ENCODE peak calls at places on chromosomes 2 and 18, in ten cellular contexts. B is HCT116; L is suprapubic skin; K is effector memory CD8-positive, alpha-beta T cell; Q is sciatic nerve; A is OCI-LY7; W is adrenal gland; V is Right ventricle myocardium inferior; X is NCI-H524; T is NCI-H187. E is an unnamed sample.
A peak's percentile ranks its signal among the peaks of the same experiment; 100 is the strongest.

GRCh38 chr2:240993446-240994160 is 4.8 kb upstream of the SNED1 start:
- DNase-seq in T (no peak), W (no peak), L (peak; percentile 74), X (no peak), B (no peak), Q (peak; percentile 59), V (peak; percentile 50), A (no peak), K (no peak), E (peak; percentile 34)

GRCh38 chr2:66576381-66577330 is 141.7 kb downstream of the MEIS1 start:
- DNase-seq in A (no peak), Q (no peak), T (no peak), W (peak; percentile 70), K (no peak), L (no peak), V (no peak), X (no peak), B (no peak), E (peak; percentile 13)

GRCh38 chr18:26777316-26778053 is 88.0 kb downstream of the AQP4 start:
- DNase-seq in A (no peak), V (no peak), B (no peak), K (no peak), Q (no peak), X (no peak), L (no peak), W (no peak), T (no peak), E (no peak)

GRCh38 chr2:222293660-222294630 is 4.9 kb downstream of the PAX3 start:
- DNase-seq in X (no peak), V (no peak), W (no peak), L (no peak), T (no peak), B (no peak), A (no peak), K (no peak), Q (no peak), E (no peak)

GRCh38 chr2:191386938-191387536 is 141.8 kb downstream of the MYO1B start:
- DNase-seq in B (no peak), A (no peak), T (no peak), W (no peak), Q (no peak), X (no peak), L (no peak), K (no peak), V (no peak), E (no peak)

GRCh38 chr2:128526455-128526976 is 207.8 kb upstream of the HS6ST1 start:
- DNase-seq in W (no peak), Q (no peak), T (no peak), V (no peak), X (no peak), B (no peak), A (no peak), K (no peak), L (no peak), E (no peak)

GRCh38 chr2:200042944-200043343 is 87.6 kb downstream of the MAIP1 start:
- DNase-seq in B (no peak), L (no peak), A (no peak), V (no peak), Q (no peak), K (no peak), X (no peak), W (no peak), T (no peak), E (no peak)

GRCh38 chr18:7616661-7617060 is 49.5 kb downstream of the PTPRM start:
- DNase-seq in L (no peak), T (no peak), V (peak; percentile 88), K (no peak), B (no peak), Q (no peak), X (no peak), A (no peak), W (peak; percentile 18), E (no peak)

GRCh38 chr2:186533717-186534116 is 47.7 kb downstream of the ZC3H15 start:
- DNase-seq in B (no peak), W (no peak), K (no peak), A (no peak), L (no peak), V (no peak), T (no peak), X (no peak), Q (no peak), E (no peak)

GRCh38 chr18:48547456-48548403 is 8.9 kb downstream of the CTIF start:
- DNase-seq in T (no peak), V (no peak), L (peak; percentile 68), K (no peak), Q (peak; percentile 21), X (no peak), A (no peak), B (no peak), W (peak; percentile 36), E (no peak)

GRCh38 chr2:105872142-105872728 is 127.5 kb downstream of the NCK2 start:
- DNase-seq in Q (no peak), K (peak; percentile 28), W (no peak), L (no peak), B (no peak), A (no peak), X (no peak), V (no peak), T (no peak), E (no peak)

GRCh38 chr2:8800218-8800617 is 37.2 kb downstream of the KIDINS220 start:
- DNase-seq in T (no peak), V (no peak), W (no peak), A (no peak), B (no peak), Q (no peak), L (no peak), X (no peak), K (no peak), E (no peak)

GRCh38 chr2:111227716-111228141 is 107.0 kb downstream of the BCL2L11 start:
- DNase-seq in X (no peak), Q (no peak), K (no peak), W (no peak), T (no peak), L (no peak), A (no peak), V (no peak), B (no peak), E (no peak)

GRCh38 chr2:151973901-151974199 is 125.0 kb downstream of the CACNB4 start:
- DNase-seq in V (no peak), K (no peak), W (no peak), B (no peak), Q (peak; percentile 60), T (peak; percentile 3), L (no peak), X (peak; percentile 50), A (no peak), E (no peak)

GRCh38 chr2:173823540-173823939 is 141.6 kb downstream of the SP3 start:
- DNase-seq in V (no peak), L (no peak), T (no peak), B (no peak), A (no peak), K (no peak), Q (no peak), W (no peak), X (no peak), E (no peak)

GRCh38 chr2:70509565-70509964 is 44.1 kb downstream of the TGFA start:
- DNase-seq in Q (no peak), V (no peak), L (no peak), A (no peak), X (peak; percentile 43), K (no peak), T (peak; percentile 12), W (no peak), B (no peak), E (no peak)

GRCh38 chr2:37854676-37855282 is 70.3 kb upstream of the RMDN2 start:
- DNase-seq in K (no peak), W (no peak), X (no peak), L (no peak), A (no peak), T (no peak), B (no peak), Q (no peak), V (no peak), E (no peak)

GRCh38 chr2:47265751-47266231 is 110.7 kb upstream of the STPG4 start:
- DNase-seq in W (no peak), K (no peak), T (peak; percentile 29), V (no peak), L (no peak), Q (no peak), X (peak; percentile 16), A (no peak), B (no peak), E (no peak)

GRCh38 chr2:96319396-96319795 is 5.7 kb upstream of the ITPRIPL1 start:
- DNase-seq in A (no peak), K (no peak), X (no peak), Q (no peak), L (no peak), T (no peak), B (no peak), W (no peak), V (no peak), E (no peak)

GRCh38 chr2:238269741-238270140 is 18.7 kb downstream of the PER2 start:
- DNase-seq in W (no peak), Q (no peak), X (no peak), V (peak; percentile 39), B (no peak), A (no peak), T (no peak), K (no peak), L (no peak), E (no peak)

GRCh38 chr2:86393521-86394490 is 47.4 kb upstream of the KDM3A start:
- DNase-seq in Q (no peak), B (peak; percentile 12), T (no peak), K (no peak), X (peak; percentile 93), V (no peak), L (no peak), A (no peak), W (no peak), E (no peak)

GRCh38 chr2:60735496-60736250 is 20.4 kb upstream of the PAPOLG start:
- DNase-seq in W (no peak), L (no peak), X (peak; percentile 55), V (no peak), T (no peak), Q (no peak), B (no peak), A (no peak), K (peak; percentile 11), E (peak; percentile 20)

GRCh38 chr2:212032032-212032431 is 506.6 kb downstream of the ERBB4 start:
- DNase-seq in T (no peak), L (no peak), W (no peak), Q (no peak), K (no peak), B (no peak), A (no peak), V (no peak), X (no peak), E (no peak)

GRCh38 chr2:12980817-12981216 is 264.1 kb downstream of the TRIB2 start:
- DNase-seq in Q (no peak), B (no peak), K (no peak), X (no peak), W (no peak), T (no peak), L (no peak), V (no peak), A (no peak), E (no peak)

GRCh38 chr2:37837576-37838335 is 87.3 kb upstream of the RMDN2 start:
- DNase-seq in T (no peak), V (peak; percentile 67), Q (no peak), W (peak; percentile 47), B (no peak), L (no peak), K (no peak), A (no peak), X (no peak), E (no peak)

GRCh38 chr2:208369091-208369490 is 37.5 kb upstream of the PTH2R start:
- DNase-seq in L (no peak), A (no peak), K (no peak), V (no peak), W (no peak), B (no peak), T (no peak), Q (no peak), X (no peak), E (no peak)

GRCh38 chr2:177679611-177680530 is 287.3 kb downstream of the AGPS start:
- DNase-seq in A (no peak), L (no peak), K (no peak), Q (no peak), B (no peak), T (no peak), W (no peak), X (no peak), V (no peak), E (no peak)

GRCh38 chr2:45826476-45826875 is 175.0 kb downstream of the PRKCE start:
- DNase-seq in W (no peak), K (no peak), B (no peak), X (no peak), Q (no peak), A (no peak), T (no peak), L (no peak), V (no peak), E (no peak)

E was measured in B cell.